ENCODE peak calls at places on chromosomes 12 and 14, in five cellular contexts. G, Q, U, P and W are unnamed samples.

GRCh38 chr14:95228240-95228639 is 70.9 kb upstream of the DICER1 start:
- DNase-seq in Q (no peak), G (no peak), U (no peak), P (no peak), W (no peak)

GRCh38 chr14:64879635-64880381 is at the start of gene SPTB:
- DNase-seq in Q (peak; percentile 16), G (no peak), P (peak; percentile 73), U (no peak), W (peak; percentile 31)

GRCh38 chr14:67785270-67786109 is 30.9 kb downstream of the ZFYVE26 start:
- DNase-seq in U (no peak), P (no peak), G (no peak), Q (no peak), W (no peak)

GRCh38 chr12:96271469-96272199 is 77.5 kb downstream of the ELK3 start:
- DNase-seq in P (no peak), G (peak; percentile 56), Q (no peak), U (no peak), W (no peak)

GRCh38 chr14:92425101-92425500 is 88.5 kb upstream of the RIN3 start:
- DNase-seq in Q (no peak), G (peak; percentile 69), P (no peak), U (no peak), W (no peak)

GRCh38 chr12:67433393-67434175 is 164.4 kb downstream of the CAND1 start:
- DNase-seq in U (peak; percentile 26), Q (no peak), G (peak; percentile 70), P (no peak), W (peak; percentile 11)

GRCh38 chr14:34775922-34776321 is 61.5 kb upstream of the CFL2 start:
- DNase-seq in P (no peak), U (no peak), Q (no peak), G (no peak), W (no peak)

GRCh38 chr14:35959835-35960234 is 133.7 kb downstream of the BRMS1L start:
- DNase-seq in Q (no peak), G (no peak), U (no peak), P (no peak), W (no peak)

GRCh38 chr14:55301722-55302121 is 30.5 kb downstream of the FBXO34 start:
- DNase-seq in G (peak; percentile 70), U (no peak), Q (peak; percentile 28), P (no peak), W (no peak)

GRCh38 chr12:121325922-121326396 is 26.3 kb downstream of the ANAPC5 start:
- DNase-seq in G (no peak), U (no peak), Q (no peak), P (no peak), W (no peak)

GRCh38 chr12:89281534-89281857 is 70.8 kb downstream of the DUSP6 start:
- DNase-seq in G (no peak), U (no peak), Q (no peak), P (no peak), W (no peak)

GRCh38 chr14:80930836-80931389 is 10.6 kb downstream of the CEP128 start:
- DNase-seq in U (peak; percentile 94), G (peak; percentile 94), Q (no peak), P (no peak), W (peak; percentile 93)

GRCh38 chr12:14460212-14460841 is 94.8 kb downstream of the ATF7IP start:
- DNase-seq in Q (no peak), P (no peak), G (no peak), U (no peak), W (no peak)

GRCh38 chr12:76031081-76031413 is 529 bp downstream of the PHLDA1 start:
- DNase-seq in Q (no peak), U (no peak), G (no peak), P (peak; percentile 80), W (no peak)

GRCh38 chr14:100490252-100490651 is 97.0 kb downstream of the BEGAIN start:
- DNase-seq in Q (no peak), P (no peak), G (no peak), U (no peak), W (no peak)

GRCh38 chr14:76867536-76868452 is 41.6 kb downstream of the LRRC74A start:
- DNase-seq in U (no peak), G (no peak), Q (no peak), P (no peak), W (no peak)

GRCh38 chr12:88520436-88520820 is 59.8 kb downstream of the KITLG start:
- DNase-seq in U (no peak), P (no peak), G (peak; percentile 58), Q (no peak), W (no peak)

GRCh38 chr14:94775875-94776217 is 5.9 kb upstream of the GSC start:
- DNase-seq in U (no peak), Q (no peak), G (peak; percentile 15), P (no peak), W (no peak)

GRCh38 chr12:26791328-26791791 is 41.6 kb downstream of the ITPR2 start:
- DNase-seq in U (peak; percentile 9), Q (no peak), P (no peak), G (peak; percentile 76), W (no peak)

GRCh38 chr12:81170072-81170471 is 92.2 kb downstream of the ACSS3 start:
- DNase-seq in U (no peak), Q (no peak), P (no peak), G (peak; percentile 29), W (no peak)

GRCh38 chr14:105474478-105475268 is at the start of gene CRIP2:
- DNase-seq in Q (no peak), P (no peak), G (peak; percentile 41), U (no peak), W (no peak)

GRCh38 chr12:53806689-53807088 is 54.9 kb upstream of the CISTR start:
- DNase-seq in G (peak; percentile 36), Q (no peak), U (no peak), P (no peak), W (no peak)

GRCh38 chr12:105725054-105725453 is 394.6 kb downstream of the C12orf75 start:
- DNase-seq in U (no peak), Q (no peak), G (peak; percentile 88), P (no peak), W (no peak)

GRCh38 chr12:4648099-4648498 is 752 bp downstream of the AKAP3 start:
- DNase-seq in P (no peak), G (peak; percentile 9), Q (no peak), U (peak; percentile 75), W (peak; percentile 12)

GRCh38 chr12:52360663-52361271 is 6.5 kb downstream of the KRT85 start:
- DNase-seq in P (peak; percentile 65), G (no peak), Q (no peak), U (no peak), W (no peak)

GRCh38 chr12:39618701-39619100 is 902 bp downstream of the ABCD2 start:
- DNase-seq in P (no peak), Q (no peak), U (peak; percentile 7), G (no peak), W (no peak)

GRCh38 chr12:39616666-39617065 is 2.9 kb downstream of the ABCD2 start:
- DNase-seq in Q (no peak), G (no peak), P (no peak), U (no peak), W (no peak)

GRCh38 chr12:39617887-39618286 is 1.7 kb downstream of the ABCD2 start:
- DNase-seq in P (no peak), G (no peak), Q (no peak), U (peak; percentile 67), W (no peak)

GRCh38 chr12:39613525-39613924 is 6.1 kb downstream of the ABCD2 start:
- DNase-seq in P (no peak), G (no peak), U (no peak), Q (no peak), W (no peak)

DNA sequence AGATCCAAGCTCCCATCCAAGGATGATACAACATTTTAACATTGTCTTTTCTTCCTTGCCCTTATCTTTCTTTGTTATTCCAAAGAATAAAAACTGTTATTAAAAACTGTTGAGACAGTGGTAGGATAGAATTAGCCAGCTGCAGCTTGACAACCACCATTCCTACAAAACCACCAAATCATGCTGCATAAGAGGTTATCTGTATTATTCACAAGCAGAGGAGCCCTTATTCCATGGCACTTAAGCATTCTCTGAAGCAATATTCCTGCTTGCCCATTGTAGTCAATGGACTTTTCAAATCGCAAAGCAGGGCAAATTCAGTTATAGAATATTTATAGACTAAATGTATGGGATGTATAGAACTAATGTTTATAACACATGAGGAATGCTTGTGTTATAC is 3.4 kb downstream of the ABCD2 start:
- DNase-seq in P (no peak), Q (no peak), U (no peak), G (no peak), W (no peak)
- H3K4me3 ChIP-seq in P (no peak overlapping the region), Q (no peak overlapping the region), U (peak overlapping the region; percentile 54), G (no peak overlapping the region), W (no peak overlapping the region)

GRCh38 chr12:46259713-46260112 is 9.1 kb downstream of the SLC38A1 start:
- DNase-seq in Q (no peak), U (no peak), G (no peak), P (no peak), W (no peak)

GRCh38 chr12:46260913-46261476 is 7.8 kb downstream of the SLC38A1 start:
- DNase-seq in G (no peak), U (no peak), Q (no peak), P (no peak), W (no peak)

GRCh38 chr12:46259071-46259470 is 9.8 kb downstream of the SLC38A1 start:
- DNase-seq in Q (no peak), P (no peak), U (no peak), G (no peak), W (no peak)

GRCh38 chr12:46261658-46262057 is 7.2 kb downstream of the SLC38A1 start:
- DNase-seq in G (no peak), Q (no peak), P (no peak), U (no peak), W (no peak)

GRCh38 chr12:46260153-46260912 is 8.5 kb downstream of the SLC38A1 start:
- DNase-seq in P (no peak), U (no peak), G (peak; percentile 69), Q (no peak), W (no peak)
- H3K4me3 ChIP-seq in P (no peak overlapping the region), U (no peak overlapping the region), G (no peak overlapping the region), Q (no peak overlapping the region), W (no peak overlapping the region)

GRCh38 chr12:127235771-127236170 is 1031.2 kb upstream of the TMEM132C start:
- DNase-seq in P (no peak), U (no peak), G (no peak), Q (no peak), W (no peak)

GRCh38 chr12:127230843-127231260 is 1036.1 kb upstream of the TMEM132C start:
- DNase-seq in Q (no peak), P (no peak), G (peak; percentile 99), U (no peak), W (no peak)

GRCh38 chr12:127233016-127233415 is 1034.0 kb upstream of the TMEM132C start:
- DNase-seq in G (no peak), P (no peak), U (no peak), Q (no peak), W (no peak)

GRCh38 chr12:127236491-127236890 is 1030.5 kb upstream of the TMEM132C start:
- DNase-seq in Q (no peak), G (no peak), U (no peak), P (no peak), W (no peak)

DNA sequence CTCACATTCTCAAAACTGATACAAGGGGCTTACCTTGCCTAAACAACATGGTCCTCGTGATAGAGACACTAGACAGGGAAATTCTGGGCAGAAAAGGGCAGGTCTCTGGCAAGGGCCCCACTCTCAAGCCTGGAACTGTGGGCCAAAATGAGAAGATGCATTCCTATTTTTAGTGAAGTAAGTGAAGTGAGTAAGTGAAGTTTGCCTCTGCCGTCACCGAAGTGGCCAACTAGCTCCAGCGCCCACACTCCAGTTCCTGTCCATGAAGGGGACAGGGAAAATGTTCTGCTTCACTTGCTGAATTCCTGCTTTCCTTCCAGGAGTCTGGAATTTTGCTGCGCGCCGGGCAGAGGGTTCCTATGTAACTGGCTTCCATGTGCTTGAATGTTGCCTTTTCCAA is 1035.6 kb upstream of the TMEM132C start:
- DNase-seq in Q (no peak), P (no peak), G (peak; percentile 69), U (no peak), W (no peak)
- H3K4me3 ChIP-seq in Q (no peak overlapping the region), P (no peak overlapping the region), G (no peak overlapping the region), U (no peak overlapping the region), W (no peak overlapping the region)

GRCh38 chr12:25322918-25323773 is 72.4 kb upstream of the KRAS start:
- DNase-seq in Q (no peak), G (peak; percentile 93), P (no peak), U (no peak), W (no peak)
- H3K4me3 ChIP-seq in Q (no peak overlapping the region), G (no peak overlapping the region), P (no peak overlapping the region), U (peak overlapping the region; percentile 4), W (peak overlapping the region; percentile 15)